ENCODE peak calls at places on chromosomes 7 and 10, in ten cellular contexts. Z, U, A, V, M, K, E, G, X and O are unnamed samples.

GRCh38 chr10:95508730-95509129 is 52.4 kb downstream of the SORBS1 start:
- DNase-seq in Z (no peak), M (no peak), G (no peak), U (no peak), K (no peak), V (peak), A (peak), X (no peak), E (peak), O (no peak)

GRCh38 chr10:127774771-127775559 is 38.0 kb downstream of the FOXI2 start:
- DNase-seq in V (no peak), K (no peak), A (no peak), E (no peak), M (no peak), U (no peak), G (no peak), Z (no peak), X (no peak), O (no peak)

GRCh38 chr7:93392984-93393383 is 160.8 kb downstream of the VPS50 start:
- DNase-seq in V (no peak), U (no peak), X (no peak), M (no peak), Z (no peak), A (no peak), G (no peak), K (no peak), E (no peak), O (no peak)

GRCh38 chr10:1210667-1211066 is 154.5 kb downstream of the WDR37 start:
- DNase-seq in Z (no peak), U (no peak), E (no peak), M (no peak), V (peak), X (no peak), G (no peak), K (peak), A (no peak), O (no peak)

GRCh38 chr7:2106920-2107319 is 125.8 kb downstream of the MAD1L1 start:
- DNase-seq in A (peak), U (no peak), Z (peak), V (peak), K (peak), M (no peak), E (peak), X (no peak), G (peak), O (no peak)

GRCh38 chr7:134632937-134633540 is 13.6 kb upstream of the BPGM start:
- DNase-seq in V (no peak), E (peak), U (no peak), Z (peak), A (peak), X (no peak), G (peak), K (no peak), M (no peak), O (peak)

GRCh38 chr10:116444527-116445142 is 17.0 kb downstream of the PNLIPRP3 start:
- DNase-seq in V (no peak), Z (no peak), M (peak), E (peak), U (no peak), G (peak), K (no peak), A (peak), X (no peak), O (peak)

GRCh38 chr10:119666709-119667004 is 15.5 kb downstream of the BAG3 start:
- DNase-seq in A (no peak), V (no peak), X (no peak), G (no peak), M (no peak), K (no peak), Z (no peak), E (no peak), U (no peak), O (no peak)

GRCh38 chr7:95772298-95772770 is at the start of gene DYNC1I1:
- DNase-seq in U (peak), M (no peak), V (peak), A (peak), X (peak), E (peak), Z (peak), K (peak), G (peak), O (peak)

GRCh38 chr7:44784364-44784763 is 12.1 kb upstream of the PPIA start:
- DNase-seq in Z (no peak), M (no peak), A (no peak), V (no peak), U (no peak), G (no peak), E (no peak), K (no peak), X (no peak), O (peak)

GRCh38 chr10:34392641-34393170 is 422.4 kb downstream of the PARD3 start:
- DNase-seq in G (no peak), Z (peak), E (no peak), K (no peak), U (no peak), X (no peak), V (no peak), A (no peak), M (no peak), O (no peak)

GRCh38 chr7:81886211-81886764 is 116.4 kb upstream of the HGF start:
- DNase-seq in M (no peak), U (no peak), V (no peak), X (no peak), E (no peak), K (no peak), G (no peak), A (peak), Z (no peak), O (no peak)

GRCh38 chr7:6443372-6443941 is 4.3 kb downstream of the DAGLB start:
- DNase-seq in V (peak), E (peak), U (no peak), Z (peak), X (no peak), G (peak), K (no peak), A (peak), M (peak), O (no peak)

GRCh38 chr7:96224682-96225081 is 97.2 kb downstream of the SLC25A13 start:
- DNase-seq in V (no peak), U (no peak), M (no peak), X (no peak), Z (no peak), A (no peak), K (no peak), G (no peak), E (no peak), O (no peak)

GRCh38 chr10:12332572-12333381 is 16.6 kb upstream of the CAMK1D start:
- DNase-seq in Z (peak), G (no peak), X (no peak), A (peak), E (no peak), M (no peak), K (no peak), U (no peak), V (peak), O (no peak)

GRCh38 chr10:30827531-30828120 is 198.1 kb upstream of the LYZL2 start:
- DNase-seq in E (peak), V (no peak), Z (no peak), K (peak), M (peak), U (no peak), X (no peak), A (peak), G (no peak), O (no peak)

GRCh38 chr10:103433858-103434257 is 18.3 kb downstream of the CALHM2 start:
- DNase-seq in G (no peak), Z (no peak), M (no peak), E (peak), X (no peak), A (peak), V (peak), K (no peak), U (no peak), O (peak)

GRCh38 chr7:7136423-7136822 is 45.9 kb upstream of the C1GALT1 start:
- DNase-seq in E (peak), G (no peak), K (no peak), Z (no peak), A (peak), U (no peak), M (no peak), V (no peak), X (no peak), O (no peak)

GRCh38 chr10:49177391-49178355 is 10.5 kb downstream of the TMEM273 start:
- DNase-seq in A (peak), V (peak), Z (peak), E (peak), X (peak), M (peak), G (peak), U (peak), K (peak), O (peak)

GRCh38 chr7:99806839-99807478 is 20.9 kb upstream of the CYP3A43 start:
- DNase-seq in M (no peak), K (no peak), X (no peak), A (no peak), U (no peak), Z (no peak), G (no peak), V (no peak), E (no peak), O (no peak)

GRCh38 chr7:13980474-13980873 is 9.0 kb downstream of the ETV1 start:
- DNase-seq in K (no peak), X (no peak), G (no peak), V (no peak), A (no peak), M (no peak), U (no peak), E (no peak), Z (no peak), O (no peak)

GRCh38 chr7:46583606-46584005 is 662.5 kb upstream of the IGFBP3 start:
- DNase-seq in K (no peak), V (no peak), M (no peak), A (peak), X (no peak), U (no peak), E (peak), G (no peak), Z (peak), O (no peak)

GRCh38 chr10:77531441-77532001 is 106.1 kb downstream of the KCNMA1 start:
- DNase-seq in Z (peak), V (peak), M (peak), E (peak), U (no peak), A (peak), X (no peak), K (no peak), G (peak), O (peak)

GRCh38 chr10:3622427-3622826 is 162.6 kb downstream of the KLF6 start:
- DNase-seq in G (no peak), K (no peak), E (no peak), A (no peak), U (no peak), X (no peak), V (no peak), Z (no peak), M (no peak), O (no peak)

GRCh38 chr10:90787906-90788491 is 69.8 kb downstream of the HTR7 start:
- DNase-seq in U (no peak), M (no peak), A (peak), K (no peak), E (peak), V (peak), X (peak), G (peak), Z (peak), O (peak)

GRCh38 chr7:18356195-18356645 is 139.3 kb upstream of the HDAC9 start:
- DNase-seq in K (no peak), M (no peak), A (peak), U (no peak), E (peak), G (peak), Z (peak), V (no peak), X (no peak), O (no peak)

GRCh38 chr10:69639291-69640195 is 9.5 kb downstream of the FAM241B start:
- DNase-seq in X (peak), U (no peak), V (peak), M (peak), E (peak), A (peak), K (peak), G (peak), Z (peak), O (peak)

GRCh38 chr10:116096501-116096900 is 176.5 kb downstream of the GFRA1 start:
- DNase-seq in K (no peak), V (no peak), X (no peak), M (no peak), A (no peak), U (no peak), Z (no peak), E (no peak), G (no peak), O (no peak)

GRCh38 chr10:50470798-50471582 is 152.8 kb downstream of the SGMS1 start:
- DNase-seq in K (no peak), Z (peak), M (no peak), E (peak), A (peak), G (peak), U (no peak), X (no peak), V (no peak), O (no peak)

GRCh38 chr7:27739301-27739913 is 555 bp upstream of the TAX1BP1 start:
- DNase-seq in A (peak), M (peak), U (no peak), V (no peak), E (peak), G (no peak), K (no peak), X (no peak), Z (no peak), O (no peak)

GRCh38 chr10:125363776-125364175 is 203.4 kb upstream of the CTBP2 start:
- DNase-seq in G (no peak), A (no peak), U (no peak), E (no peak), V (no peak), K (no peak), M (no peak), X (no peak), Z (no peak), O (no peak)

GRCh38 chr10:116567335-116567734 is 21.6 kb downstream of the PNLIP start:
- DNase-seq in Z (no peak), X (no peak), U (no peak), V (no peak), E (no peak), A (no peak), M (no peak), G (no peak), K (no peak), O (no peak)

GRCh38 chr10:5581670-5582566 is 57.2 kb downstream of the CALML3 start:
- DNase-seq in E (no peak), U (no peak), X (no peak), G (no peak), K (no peak), A (no peak), V (no peak), Z (no peak), M (no peak), O (no peak)

GRCh38 chr7:5682889-5683670 is 98.4 kb downstream of the RNF216 start:
- DNase-seq in Z (no peak), A (no peak), G (no peak), K (no peak), M (no peak), U (no peak), X (no peak), E (no peak), V (no peak), O (no peak)

GRCh38 chr7:16007911-16008310 is 321.4 kb upstream of the MEOX2 start:
- DNase-seq in A (peak), K (no peak), G (no peak), U (no peak), E (peak), X (no peak), V (no peak), M (no peak), Z (no peak), O (no peak)

GRCh38 chr7:151715661-151716338 is 161.1 kb downstream of the PRKAG2 start:
- DNase-seq in A (no peak), Z (no peak), E (no peak), V (no peak), M (no peak), K (no peak), G (no peak), U (no peak), X (peak), O (peak)

GRCh38 chr10:8043569-8044306 is 10.8 kb upstream of the GATA3 start:
- DNase-seq in E (no peak), G (no peak), V (no peak), U (no peak), A (no peak), K (peak), Z (no peak), X (no peak), M (no peak), O (no peak)
- TF ChIP-seq CTCF in E (peak), G (no peak), V (no peak), U (peak), A (no peak), K (no peak), Z (no peak), X (no peak), M (no peak), O (no peak)

GRCh38 chr7:23106801-23107713 is 1.5 kb downstream of the KLHL7 start:
- DNase-seq in K (no peak), V (no peak), G (no peak), M (no peak), A (peak), E (peak), Z (no peak), X (no peak), U (no peak), O (no peak)

GRCh38 chr7:23105086-23105643 is 420 bp upstream of the KLHL7 start:
- DNase-seq in Z (no peak), A (no peak), M (no peak), E (no peak), X (no peak), K (no peak), G (no peak), U (no peak), V (no peak), O (no peak)

GRCh38 chr7:23106491-23106800 is 861 bp downstream of the KLHL7 start:
- DNase-seq in A (peak), M (no peak), G (peak), Z (no peak), E (peak), U (no peak), X (peak), K (no peak), V (no peak), O (peak)

GRCh38 chr7:23107781-23108180 is 2.2 kb downstream of the KLHL7 start:
- DNase-seq in U (no peak), K (no peak), E (no peak), Z (no peak), A (peak), G (no peak), X (no peak), V (no peak), M (no peak), O (no peak)

DNA sequence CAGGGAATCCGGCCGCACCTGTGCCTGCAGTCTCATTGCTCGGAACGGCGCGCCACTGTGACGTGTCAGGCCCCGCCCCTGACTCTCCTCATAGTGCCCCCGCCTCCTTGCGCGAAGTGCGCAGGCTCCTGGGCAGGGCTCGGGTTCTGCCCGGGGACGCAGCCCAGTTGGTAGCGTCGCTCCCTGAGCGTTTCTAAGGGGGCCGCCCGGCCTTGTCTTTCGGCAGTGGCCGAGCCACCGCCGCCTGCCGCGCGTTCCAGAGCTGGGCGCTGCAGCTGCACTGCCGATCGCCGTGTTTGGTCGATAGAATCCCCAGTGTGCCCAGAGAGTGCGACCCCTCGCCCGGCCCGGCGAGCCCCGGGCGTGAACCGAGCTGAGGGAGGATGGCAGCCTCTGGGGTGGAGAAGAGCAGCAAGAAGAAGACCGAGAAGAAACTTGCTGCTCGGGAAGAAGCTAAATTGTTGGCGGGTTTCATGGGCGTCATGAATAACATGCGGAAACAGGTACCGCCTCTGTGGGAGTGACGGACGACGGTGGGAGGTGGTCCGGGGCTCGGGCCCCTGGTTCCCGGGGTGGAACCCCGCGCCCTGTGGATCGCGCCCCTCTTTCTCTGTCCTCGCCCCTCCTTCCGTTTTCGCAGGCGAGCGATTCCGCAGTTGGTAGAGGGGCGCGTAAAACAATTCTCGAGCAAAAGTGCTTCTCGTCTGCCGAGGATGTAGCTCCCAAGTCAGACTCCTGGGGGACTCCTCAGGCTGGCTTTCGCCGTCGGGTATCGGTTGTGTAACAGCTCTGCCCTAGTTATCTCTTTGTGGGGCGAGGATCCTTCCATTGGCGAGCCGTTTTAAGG is at the start of gene KLHL7:
- DNase-seq in A (peak), V (peak), U (peak), X (peak), G (peak), E (peak), Z (peak), K (peak), M (peak), O (peak)
- TF ChIP-seq CTCF in A (peak), V (no peak), U (no peak), X (peak), G (no peak), E (peak), Z (no peak), K (no peak), M (peak), O (peak)

DNA sequence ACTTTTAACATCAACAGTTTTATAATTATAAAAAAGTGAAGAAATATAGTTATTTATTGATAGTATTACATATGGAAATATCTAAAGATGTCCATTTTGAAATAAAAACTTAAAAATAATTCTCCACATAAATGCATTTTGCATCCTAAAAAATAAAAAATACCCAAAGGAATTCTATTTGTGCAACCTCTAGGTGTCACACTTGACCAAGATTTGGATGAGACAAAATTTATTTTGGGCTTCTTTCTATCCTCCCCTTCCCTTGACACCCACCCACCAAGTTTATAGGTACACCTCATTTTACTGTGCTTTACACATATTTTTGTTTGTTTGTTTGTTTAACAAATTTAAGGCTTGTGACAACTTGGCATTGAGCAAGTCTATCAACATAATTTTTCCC is 3.3 kb upstream of the THSD7A start:
- DNase-seq in K (no peak), X (no peak), V (no peak), A (no peak), M (no peak), G (no peak), U (no peak), E (peak), Z (no peak), O (no peak)
- TF ChIP-seq CTCF in K (no peak), X (peak), V (peak), A (peak), M (peak), G (peak), U (peak), E (peak), Z (peak), O (peak)

GRCh38 chr7:11153694-11154093 is 180.0 kb downstream of the PHF14 start:
- DNase-seq in V (no peak), M (no peak), Z (no peak), A (no peak), X (no peak), E (no peak), G (no peak), K (no peak), U (no peak), O (no peak)
- TF ChIP-seq CTCF in V (no peak), M (no peak), Z (no peak), A (no peak), X (no peak), E (no peak), G (no peak), K (no peak), U (no peak), O (no peak)

GRCh38 chr7:40680657-40681056 is 545.9 kb downstream of the SUGCT start:
- DNase-seq in V (no peak), E (peak), M (no peak), X (no peak), G (peak), Z (peak), U (no peak), K (no peak), A (no peak), O (no peak)
- TF ChIP-seq CTCF in V (peak), E (peak), M (peak), X (peak), G (peak), Z (peak), U (peak), K (no peak), A (peak), O (peak)

GRCh38 chr7:75789501-75789900 is 17.5 kb upstream of the CCL26 start:
- DNase-seq in A (no peak), K (no peak), E (no peak), G (no peak), M (no peak), V (no peak), X (no peak), Z (no peak), U (no peak), O (no peak)
- TF ChIP-seq CTCF in A (no peak), K (no peak), E (no peak), G (no peak), M (no peak), V (no peak), X (no peak), Z (no peak), U (no peak), O (no peak)